ENCODE peak calls at places on chromosomes 6 and 20, in four cellular contexts. S is dermis microvascular lymphatic vessel endothelial cell, I is PC-3, U is activated T-cell treated with anti-CD3 and anti-CD28 coated beads for 24 hours. G is an unnamed sample.
A peak's percentile ranks its signal among the peaks of the same experiment; 100 is the strongest.

GRCh38 chr6:26432622-26433021 is 7.7 kb upstream of the BTN3A3 start:
- DNase-seq in U (no peak), I (no peak), S (no peak), G (no peak)

GRCh38 chr20:57214427-57214826 is 52.0 kb downstream of the BMP7 start:
- DNase-seq in I (no peak), U (no peak), S (no peak), G (no peak)

GRCh38 chr20:62367136-62367482 is at the start of gene LAMA5:
- DNase-seq in U (no peak), I (peak; percentile 59), S (no peak), G (no peak)

GRCh38 chr20:53639647-53640440 is 46.2 kb upstream of the ZNF217 start:
- DNase-seq in U (no peak), I (peak; percentile 29), S (no peak), G (no peak)

GRCh38 chr6:109513571-109514071 is 30.6 kb upstream of the ZBTB24 start:
- DNase-seq in U (no peak), S (no peak), I (peak; percentile 43), G (no peak)

GRCh38 chr6:26029857-26030653 is 57.2 kb upstream of the HFE start:
- DNase-seq in I (no peak), U (no peak), S (no peak), G (no peak)

GRCh38 chr6:11535801-11536230 is 1.7 kb upstream of the TMEM170B start:
- DNase-seq in U (no peak), S (peak; percentile 45), I (peak; percentile 86), G (no peak)

GRCh38 chr6:25342784-25343183 is 63.6 kb downstream of the CARMIL1 start:
- DNase-seq in U (no peak), S (no peak), I (no peak), G (no peak)

GRCh38 chr6:105545947-105546710 is 143.2 kb upstream of the PREP start:
- DNase-seq in S (no peak), I (peak; percentile 48), U (no peak), G (no peak)

GRCh38 chr20:32302507-32302872 is 25.0 kb downstream of the KIF3B start:
- DNase-seq in U (no peak), S (no peak), I (no peak), G (no peak)

GRCh38 chr6:158481612-158482473 is 78.0 kb upstream of the TMEM181 start:
- DNase-seq in S (no peak), I (peak; percentile 88), U (no peak), G (no peak)

GRCh38 chr20:19453781-19454310 is 241.4 kb downstream of the SLC24A3 start:
- DNase-seq in U (no peak), I (no peak), S (no peak), G (no peak)

GRCh38 chr6:28580484-28580883 is 54.8 kb downstream of the GPX5 start:
- DNase-seq in S (no peak), U (no peak), I (peak; percentile 41), G (no peak)

GRCh38 chr6:144284753-144285547 is at the start of gene UTRN:
- DNase-seq in U (peak; percentile 16), I (peak; percentile 69), S (peak; percentile 47), G (peak; percentile 32)

GRCh38 chr20:38825901-38826625 is 20.6 kb downstream of the PPP1R16B start:
- DNase-seq in I (peak; percentile 80), S (no peak), U (no peak), G (no peak)

GRCh38 chr20:20223981-20224380 is 143.9 kb upstream of the INSM1 start:
- DNase-seq in S (no peak), U (no peak), I (no peak), G (no peak)

GRCh38 chr20:50848341-50848808 is 53.5 kb downstream of the BCAS4 start:
- DNase-seq in I (no peak), U (no peak), S (no peak), G (no peak)

GRCh38 chr20:51480507-51481270 is 61.8 kb downstream of the NFATC2 start:
- DNase-seq in I (no peak), U (peak; percentile 73), S (no peak), G (no peak)

GRCh38 chr6:158752613-158753012 is 66.6 kb downstream of the EZR start:
- DNase-seq in U (no peak), I (no peak), S (no peak), G (peak; percentile 79)

GRCh38 chr6:100774681-100775080 is 106.4 kb downstream of the ASCC3 start:
- DNase-seq in S (no peak), I (peak; percentile 3), U (no peak), G (no peak)

GRCh38 chr6:147782302-147782701 is 273.8 kb downstream of the SAMD5 start:
- DNase-seq in U (no peak), S (no peak), I (peak; percentile 39), G (no peak)

GRCh38 chr6:149140137-149140909 is 177.2 kb upstream of the TAB2 start:
- DNase-seq in U (peak; percentile 35), S (no peak), I (no peak), G (no peak)

GRCh38 chr6:102197211-102197610 is 803.7 kb downstream of the GRIK2 start:
- DNase-seq in U (no peak), S (no peak), I (no peak), G (no peak)

GRCh38 chr6:74646461-74646860 is 559.4 kb downstream of the COL12A1 start:
- DNase-seq in U (no peak), I (no peak), S (no peak), G (no peak)

GRCh38 chr6:131946992-131947955 is 3.9 kb downstream of the CCN2 start:
- DNase-seq in U (no peak), I (peak; percentile 12), S (peak; percentile 78), G (no peak)

GRCh38 chr6:112287836-112288235 is 33.5 kb upstream of the LAMA4 start:
- DNase-seq in U (no peak), S (no peak), I (no peak), G (no peak)

GRCh38 chr6:30885481-30885998 is 1.2 kb downstream of the DDR1 start:
- DNase-seq in S (no peak), I (peak; percentile 79), U (no peak), G (no peak)

GRCh38 chr6:33839399-33840063 is 35.7 kb upstream of the MLN start:
- DNase-seq in S (no peak), I (no peak), U (no peak), G (no peak)

GRCh38 chr6:82353848-82354247 is 9.8 kb upstream of the TPBG start:
- DNase-seq in S (no peak), I (no peak), U (no peak), G (no peak)

GRCh38 chr20:36574278-36575065 is 1.1 kb downstream of the TGIF2 start:
- DNase-seq in S (peak; percentile 15), I (peak; percentile 46), U (peak; percentile 33), G (no peak)

GRCh38 chr20:35953411-35954199 is 697 bp downstream of the SCAND1 start:
- DNase-seq in S (peak; percentile 24), I (peak; percentile 24), U (peak; percentile 54), G (peak; percentile 86)

G was measured in posterior cingulate gyrus.